ENCODE peak calls at places on chromosome 7, in four cellular contexts. H is T-helper 2 cell; D is activated CD4-positive, alpha-beta T cell treated with anti-CD3 and anti-CD28 coated beads, Interleukin-2, amount 50 U/mL, for 48 hours; X is NCI-H2171 treated with DMSO at 0.1 percent for 48 hours. U is an unnamed sample.

GRCh38 chr7:122397381-122397780 is 92.8 kb upstream of the FEZF1 start:
- DNase-seq in X (peak), D (no peak), H (no peak), U (no peak)

GRCh38 chr7:72462311-72462710 is 50.2 kb upstream of the CALN1 start:
- DNase-seq in H (no peak), X (no peak), D (no peak), U (no peak)

GRCh38 chr7:18521945-18522566 is 26.5 kb downstream of the HDAC9 start:
- DNase-seq in X (no peak), D (no peak), H (no peak), U (no peak)

GRCh38 chr7:26584964-26585650 is 279.3 kb downstream of the SKAP2 start:
- DNase-seq in X (no peak), H (no peak), D (no peak), U (no peak)

GRCh38 chr7:55050286-55050685 is 31.5 kb downstream of the EGFR start:
- DNase-seq in D (no peak), X (peak), H (no peak), U (peak)

GRCh38 chr7:94907026-94907419 is 371 bp upstream of the PPP1R9A start:
- DNase-seq in D (no peak), H (no peak), X (no peak), U (no peak)

GRCh38 chr7:156115582-156115981 is 303.3 kb upstream of the SHH start:
- DNase-seq in X (no peak), D (no peak), H (no peak), U (no peak)

GRCh38 chr7:50674896-50675835 is 107.5 kb downstream of the GRB10 start:
- DNase-seq in X (no peak), H (no peak), D (no peak), U (no peak)

GRCh38 chr7:155007947-155008346 is 5.0 kb upstream of the PAXIP1 start:
- DNase-seq in D (peak), H (no peak), X (no peak), U (no peak)

GRCh38 chr7:115984105-115984504 is 46.5 kb downstream of the TFEC start:
- DNase-seq in H (no peak), D (no peak), X (no peak), U (no peak)

GRCh38 chr7:158498443-158499108 is 89.0 kb downstream of the PTPRN2 start:
- DNase-seq in X (no peak), D (no peak), H (no peak), U (no peak)

GRCh38 chr7:116691664-116692063 is 19.7 kb downstream of the MET start:
- DNase-seq in H (no peak), X (no peak), D (no peak), U (no peak)

GRCh38 chr7:957418-958220 is 3.1 kb upstream of the ADAP1 start:
- DNase-seq in X (no peak), H (no peak), D (no peak), U (no peak)

GRCh38 chr7:36522453-36523007 is 132.9 kb downstream of the ANLN start:
- DNase-seq in H (no peak), D (no peak), X (no peak), U (no peak)

GRCh38 chr7:44711528-44711927 is 37.1 kb upstream of the ZMIZ2 start:
- DNase-seq in D (no peak), X (no peak), H (no peak), U (no peak)

U was measured in NCI-H1694 treated with DMSO at 0.1 percent for 48 hours.